ENCODE peak calls at places on chromosomes 6 and 20, in four cellular contexts. Y is PC-3, E is SK-N-SH, O is IMR-90. C is an unnamed sample.

GRCh38 chr6:34389034-34389433 is 3.4 kb downstream of the NUDT3 start:
- DNase-seq in Y (no peak), O (no peak), E (no peak), C (no peak)

GRCh38 chr20:56630086-56630493 is 984 bp downstream of the TFAP2C start:
- DNase-seq in O (no peak), E (peak), Y (peak), C (peak)

GRCh38 chr6:71420693-71421328 is 132.2 kb downstream of the OGFRL1 start:
- DNase-seq in E (peak), Y (peak), O (peak), C (peak)

GRCh38 chr20:4677846-4678245 is 43.9 kb upstream of the PRND start:
- DNase-seq in Y (no peak), E (no peak), O (no peak), C (no peak)

GRCh38 chr20:58246346-58246745 is 17.9 kb upstream of the ANKRD60 start:
- DNase-seq in E (no peak), O (no peak), Y (peak), C (no peak)

GRCh38 chr6:6588924-6589696 is 590 bp downstream of the LY86 start:
- DNase-seq in O (no peak), E (no peak), Y (no peak), C (no peak)

GRCh38 chr6:12291785-12292604 is 1.8 kb downstream of the EDN1 start:
- DNase-seq in O (peak), E (peak), Y (peak), C (peak)

GRCh38 chr20:32325706-32326506 is 32.2 kb upstream of the ASXL1 start:
- DNase-seq in O (peak), E (no peak), Y (peak), C (peak)

GRCh38 chr6:106087548-106088325 is 1.6 kb downstream of the PRDM1 start:
- DNase-seq in Y (peak), E (no peak), O (peak), C (peak)

GRCh38 chr20:39571171-39571570 is 609.0 kb downstream of the DHX35 start:
- DNase-seq in Y (no peak), E (no peak), O (no peak), C (no peak)

GRCh38 chr6:137001287-137001976 is 43.3 kb downstream of the IL20RA start:
- DNase-seq in E (no peak), O (no peak), Y (peak), C (no peak)

GRCh38 chr6:104682722-104683643 is 176.7 kb downstream of the HACE1 start:
- DNase-seq in O (peak), E (peak), Y (peak), C (peak)

GRCh38 chr6:101539510-101540245 is 146.2 kb downstream of the GRIK2 start:
- DNase-seq in O (peak), E (no peak), Y (peak), C (peak)

GRCh38 chr20:9348746-9349145 is 165.6 kb upstream of the LAMP5 start:
- DNase-seq in Y (no peak), E (no peak), O (peak), C (no peak)

GRCh38 chr6:100376103-100376502 is 88.6 kb downstream of the SIM1 start:
- DNase-seq in O (no peak), Y (no peak), E (no peak), C (no peak)

GRCh38 chr20:17518339-17519052 is 12.7 kb downstream of the BFSP1 start:
- DNase-seq in E (peak), O (no peak), Y (no peak), C (no peak)

GRCh38 chr6:33344771-33345697 is 27.5 kb upstream of the ZBTB22 start:
- DNase-seq in E (peak), Y (peak), O (peak), C (peak)

GRCh38 chr6:77397561-77397960 is 65.7 kb downstream of the HTR1B start:
- DNase-seq in O (peak), Y (no peak), E (no peak), C (peak)

GRCh38 chr6:4665489-4666417 is 110.5 kb upstream of the CDYL start:
- DNase-seq in O (peak), Y (peak), E (no peak), C (no peak)

GRCh38 chr6:162974685-162975084 is 246.9 kb downstream of the PACRG start:
- DNase-seq in E (no peak), O (no peak), Y (no peak), C (no peak)

GRCh38 chr20:1890469-1891262 is 4.5 kb upstream of the SIRPA start:
- DNase-seq in O (no peak), Y (no peak), E (no peak), C (no peak)

GRCh38 chr6:132830236-132830799 is 15.9 kb downstream of the RPS12 start:
- DNase-seq in O (peak), Y (peak), E (peak), C (no peak)

GRCh38 chr20:51767867-51768758 is at the start of gene ATP9A:
- DNase-seq in O (peak), E (peak), Y (peak), C (peak)

GRCh38 chr6:13278184-13278583 is 50.2 kb downstream of the TBC1D7 start:
- DNase-seq in Y (no peak), O (no peak), E (peak), C (no peak)

GRCh38 chr6:44636576-44637248 is 249.2 kb downstream of the CDC5L start:
- DNase-seq in E (no peak), Y (no peak), O (no peak), C (no peak)

GRCh38 chr6:79042088-79042798 is 35.8 kb downstream of the PHIP start:
- DNase-seq in O (no peak), Y (no peak), E (no peak), C (no peak)

GRCh38 chr20:17227669-17228623 is 1.1 kb downstream of the PCSK2 start:
- DNase-seq in O (peak), E (peak), Y (no peak), C (no peak)

GRCh38 chr6:159919011-159919511 is 28.3 kb downstream of the MAS1 start:
- DNase-seq in Y (no peak), O (peak), E (no peak), C (no peak)

GRCh38 chr6:119162134-119162761 is 83.8 kb upstream of the FAM184A start:
- DNase-seq in O (no peak), Y (no peak), E (no peak), C (no peak)

GRCh38 chr6:154435400-154435945 is 75.0 kb downstream of the CNKSR3 start:
- DNase-seq in E (no peak), O (no peak), Y (no peak), C (no peak)

GRCh38 chr6:1178590-1178989 is 133.3 kb upstream of the FOXQ1 start:
- DNase-seq in O (no peak), E (no peak), Y (no peak), C (no peak)

GRCh38 chr6:5125152-5126006 is 40.2 kb downstream of the PPP1R3G start:
- DNase-seq in Y (peak), O (peak), E (no peak), C (peak)

GRCh38 chr6:42030585-42031506 is 19.5 kb upstream of the TAF8 start:
- DNase-seq in E (peak), Y (no peak), O (no peak), C (no peak)

GRCh38 chr20:23167436-23167835 is 81.3 kb upstream of the CD93 start:
- DNase-seq in O (peak), E (no peak), Y (peak), C (no peak)

GRCh38 chr20:18738055-18738454 is 75.5 kb upstream of the SCP2D1 start:
- DNase-seq in E (no peak), Y (no peak), O (no peak), C (no peak)

GRCh38 chr6:47922391-47922790 is 140.6 kb downstream of the OPN5 start:
- DNase-seq in O (no peak), E (no peak), Y (no peak), C (no peak)

GRCh38 chr20:57398231-57398821 is 7.1 kb downstream of the RBM38 start:
- DNase-seq in Y (no peak), O (no peak), E (no peak), C (no peak)

GRCh38 chr6:107542170-107542569 is 52.3 kb downstream of the SOBP start:
- DNase-seq in Y (no peak), E (no peak), O (no peak), C (no peak)
- H3K27ac ChIP-seq in Y (no peak), E (no peak), O (no peak), C (no peak)

GRCh38 chr6:15327271-15327670 is 81.4 kb downstream of the JARID2 start:
- DNase-seq in O (no peak), E (peak), Y (peak), C (no peak)

GRCh38 chr6:15324427-15324985 is 78.6 kb downstream of the JARID2 start:
- DNase-seq in Y (no peak), E (no peak), O (no peak), C (no peak)

GRCh38 chr6:15325540-15325955 is 79.7 kb downstream of the JARID2 start:
- DNase-seq in O (no peak), Y (no peak), E (no peak), C (no peak)

GRCh38 chr6:15329154-15329781 is 83.4 kb downstream of the JARID2 start:
- DNase-seq in Y (peak), E (peak), O (peak), C (peak)

GRCh38 chr6:15326072-15326614 is 80.3 kb downstream of the JARID2 start:
- DNase-seq in E (no peak), Y (no peak), O (no peak), C (no peak)
- H3K4me2 ChIP-seq in E (no peak), Y (no peak), O (no peak), C (no peak)

GRCh38 chr20:49046087-49046900 is at the start of gene CSE1L:
- DNase-seq in E (peak), O (peak), Y (peak), C (peak)
- TF ChIP-seq CTCF in E (no peak), O (no peak), Y (no peak), C (no peak)

DNA sequence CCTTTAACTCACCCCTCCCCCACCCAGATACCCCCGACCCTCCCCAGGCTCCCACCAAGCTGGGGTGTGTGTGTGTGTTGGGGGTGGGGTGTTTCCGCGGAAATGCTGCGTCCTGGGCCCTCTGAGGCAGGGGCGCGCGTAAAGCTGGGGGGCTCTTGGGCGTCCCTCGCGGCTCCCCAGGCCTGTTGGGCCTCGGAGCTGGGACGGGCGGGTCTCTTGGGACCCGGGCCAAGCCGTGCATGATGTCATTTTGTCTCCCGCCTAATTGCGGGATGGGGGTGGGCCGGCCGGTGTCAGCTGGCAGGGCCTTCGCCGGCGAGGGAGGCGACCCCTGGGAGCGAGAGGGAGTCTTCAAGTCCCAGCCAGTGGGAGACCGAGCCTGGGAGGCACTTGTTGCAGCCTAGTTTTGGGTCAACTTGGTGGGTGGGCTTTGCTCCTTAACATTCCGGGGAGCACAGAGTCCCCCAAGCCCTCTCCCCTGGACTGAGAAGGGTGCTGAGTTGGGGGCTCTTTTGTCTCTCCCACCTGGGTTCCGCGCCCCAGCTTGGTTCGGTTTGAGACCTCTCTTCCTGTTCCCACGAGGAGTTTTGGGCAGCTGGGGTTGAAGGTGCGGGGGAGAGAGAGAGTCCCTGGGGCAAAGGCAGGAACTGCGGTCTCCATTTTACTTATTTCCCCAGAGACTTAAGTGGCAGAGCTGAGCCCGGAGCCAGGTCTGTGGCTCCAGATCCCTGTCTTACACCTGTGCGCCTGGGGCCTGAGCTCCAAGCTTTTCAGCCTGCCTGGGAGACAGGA is 623 bp downstream of the MYBL2 start:
- DNase-seq in O (no peak), Y (peak), E (peak), C (no peak)
- H3K27ac ChIP-seq in O (peak), Y (no peak), E (no peak), C (peak)

GRCh38 chr20:50429412-50429811 is 80.8 kb upstream of the PTPN1 start:
- DNase-seq in O (no peak), Y (no peak), E (no peak), C (peak)

GRCh38 chr20:50426865-50427739 is 83.1 kb upstream of the PTPN1 start:
- DNase-seq in E (no peak), O (no peak), Y (no peak), C (no peak)

GRCh38 chr20:50428463-50428828 is 81.7 kb upstream of the PTPN1 start:
- DNase-seq in Y (no peak), E (no peak), O (no peak), C (no peak)

GRCh38 chr20:50425076-50425475 is 85.1 kb upstream of the PTPN1 start:
- DNase-seq in Y (no peak), E (peak), O (no peak), C (no peak)

DNA sequence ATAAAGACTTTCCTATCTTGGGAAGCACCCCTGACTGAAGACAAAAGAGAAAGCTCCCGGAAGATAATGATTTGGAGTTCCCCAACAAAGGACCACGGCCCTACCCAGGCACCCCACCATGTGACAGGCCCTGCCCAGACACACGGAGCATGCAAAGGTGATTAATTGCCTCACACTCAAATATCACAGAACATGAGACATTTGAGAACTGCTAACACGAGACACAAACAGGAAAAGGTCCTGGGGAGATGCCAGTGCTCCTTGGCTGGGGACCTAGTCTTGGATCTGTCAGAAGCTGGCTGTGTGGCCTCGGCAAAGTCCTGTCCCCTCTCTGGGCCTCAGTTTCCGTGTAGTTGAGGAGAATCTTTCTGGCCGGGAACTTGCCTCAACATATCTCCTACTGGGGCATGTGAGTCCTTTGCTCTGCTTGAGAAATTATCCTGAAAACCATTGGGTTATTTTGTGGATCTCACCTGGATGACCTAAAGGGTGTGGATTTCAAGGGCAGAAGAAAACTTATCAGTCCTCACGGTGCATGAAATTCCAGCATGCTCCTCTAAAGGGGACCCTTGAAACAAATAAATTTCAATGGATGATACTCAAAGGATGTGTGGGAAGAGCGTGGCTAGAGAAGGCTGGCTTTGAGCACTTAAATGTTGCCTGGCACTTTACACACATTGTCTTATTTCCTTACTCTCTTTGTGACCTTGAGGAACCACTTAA is 82.3 kb upstream of the PTPN1 start:
- DNase-seq in Y (no peak), O (no peak), E (no peak), C (peak)
- H3K4me2 ChIP-seq in Y (no peak), O (no peak), E (no peak), C (peak)

DNA sequence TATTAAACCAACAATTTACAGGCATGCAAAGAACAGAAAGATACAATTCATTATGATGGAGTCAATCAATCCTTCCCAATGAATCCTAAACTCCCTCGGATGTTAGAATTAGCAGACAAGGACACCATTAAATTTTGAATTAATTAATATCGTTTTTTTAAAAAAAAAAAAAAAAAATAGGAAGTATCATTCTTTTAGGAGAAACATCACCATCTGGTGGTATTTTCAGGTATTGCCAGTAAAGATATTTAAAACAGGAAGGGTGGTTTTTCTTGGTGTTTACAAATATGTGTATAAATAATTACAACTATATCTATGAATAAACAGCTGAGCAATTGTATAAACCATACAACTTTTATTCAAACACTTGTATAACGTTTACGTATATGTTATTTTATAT is 564.4 kb downstream of the HAO1 start:
- DNase-seq in O (peak), E (no peak), Y (peak), C (no peak)
- TF ChIP-seq CTCF in O (peak), E (peak), Y (peak), C (peak)

C was measured in mammary epithelial cell.